ENCODE peak calls at places on chromosome 12, in eight cellular contexts. One of them, this sample, is unnamed.

GRCh38 chr12:57101892-57102695 is 9.1 kb downstream of the STAT6 start:
- DNase-seq in MM.1S: no peak
- DNase-seq in PC-3: peak; percentile 66
- DNase-seq in GM23338: no peak
- DNase-seq in OCI-LY7: no peak
- DNase-seq in neural progenitor cell: no peak
- DNase-seq in HCT116: no peak
- DNase-seq in SK-N-SH: peak; percentile 40
- DNase-seq in this sample: no peak

GRCh38 chr12:89883630-89884364 is 175.2 kb upstream of the ATP2B1 start:
- DNase-seq in neural progenitor cell: peak; percentile 89
- DNase-seq in SK-N-SH: no peak
- DNase-seq in GM23338: peak; percentile 77
- DNase-seq in HCT116: no peak
- DNase-seq in MM.1S: no peak
- DNase-seq in OCI-LY7: no peak
- DNase-seq in PC-3: no peak
- DNase-seq in this sample: peak; percentile 49

GRCh38 chr12:1132309-1132708 is 141.3 kb downstream of the ERC1 start:
- DNase-seq in HCT116: no peak
- DNase-seq in MM.1S: no peak
- DNase-seq in OCI-LY7: no peak
- DNase-seq in SK-N-SH: no peak
- DNase-seq in GM23338: no peak
- DNase-seq in PC-3: no peak
- DNase-seq in neural progenitor cell: no peak
- DNase-seq in this sample: no peak

GRCh38 chr12:51318846-51319570 is 5.0 kb downstream of the BIN2 start:
- DNase-seq in SK-N-SH: no peak
- DNase-seq in OCI-LY7: peak; percentile 41
- DNase-seq in PC-3: peak; percentile 19
- DNase-seq in GM23338: no peak
- DNase-seq in neural progenitor cell: no peak
- DNase-seq in MM.1S: peak; percentile 83
- DNase-seq in HCT116: no peak
- DNase-seq in this sample: no peak

GRCh38 chr12:72207756-72208155 is 64.4 kb upstream of the TRHDE start:
- DNase-seq in neural progenitor cell: no peak
- DNase-seq in MM.1S: no peak
- DNase-seq in PC-3: no peak
- DNase-seq in HCT116: no peak
- DNase-seq in GM23338: no peak
- DNase-seq in SK-N-SH: no peak
- DNase-seq in OCI-LY7: no peak
- DNase-seq in this sample: no peak

GRCh38 chr12:68962855-68963455 is 30.0 kb upstream of the CPM start:
- DNase-seq in GM23338: no peak
- DNase-seq in neural progenitor cell: no peak
- DNase-seq in PC-3: no peak
- DNase-seq in HCT116: no peak
- DNase-seq in SK-N-SH: no peak
- DNase-seq in OCI-LY7: no peak
- DNase-seq in MM.1S: no peak
- DNase-seq in this sample: peak; percentile 46

GRCh38 chr12:24948452-24948815 is 467 bp downstream of the BCAT1 start:
- DNase-seq in neural progenitor cell: peak; percentile 45
- DNase-seq in GM23338: peak; percentile 62
- DNase-seq in OCI-LY7: peak; percentile 59
- DNase-seq in PC-3: no peak
- DNase-seq in SK-N-SH: peak; percentile 63
- DNase-seq in HCT116: no peak
- DNase-seq in MM.1S: peak; percentile 49
- DNase-seq in this sample: peak; percentile 58

GRCh38 chr12:49154221-49154620 is 23.0 kb upstream of the TUBA1B start:
- DNase-seq in neural progenitor cell: no peak
- DNase-seq in OCI-LY7: no peak
- DNase-seq in SK-N-SH: no peak
- DNase-seq in PC-3: no peak
- DNase-seq in GM23338: no peak
- DNase-seq in HCT116: no peak
- DNase-seq in MM.1S: no peak
- DNase-seq in this sample: no peak

GRCh38 chr12:25942709-25943108 is 15.8 kb upstream of the RASSF8 start:
- DNase-seq in GM23338: no peak
- DNase-seq in SK-N-SH: no peak
- DNase-seq in OCI-LY7: no peak
- DNase-seq in neural progenitor cell: no peak
- DNase-seq in PC-3: no peak
- DNase-seq in MM.1S: no peak
- DNase-seq in HCT116: no peak
- DNase-seq in this sample: peak; percentile 37

GRCh38 chr12:91178139-91178561 is 4.5 kb downstream of the DCN start:
- DNase-seq in HCT116: no peak
- DNase-seq in OCI-LY7: no peak
- DNase-seq in neural progenitor cell: no peak
- DNase-seq in GM23338: peak; percentile 43
- DNase-seq in SK-N-SH: no peak
- DNase-seq in PC-3: peak; percentile 44
- DNase-seq in MM.1S: peak; percentile 40
- DNase-seq in this sample: peak; percentile 73

GRCh38 chr12:26995706-26996105 is 18.5 kb downstream of the TM7SF3 start:
- DNase-seq in neural progenitor cell: no peak
- DNase-seq in HCT116: no peak
- DNase-seq in MM.1S: no peak
- DNase-seq in GM23338: no peak
- DNase-seq in PC-3: no peak
- DNase-seq in OCI-LY7: no peak
- DNase-seq in SK-N-SH: no peak
- DNase-seq in this sample: no peak

GRCh38 chr12:115049617-115050016 is 365.6 kb upstream of the TBX3 start:
- DNase-seq in MM.1S: no peak
- DNase-seq in HCT116: no peak
- DNase-seq in SK-N-SH: no peak
- DNase-seq in OCI-LY7: no peak
- DNase-seq in GM23338: no peak
- DNase-seq in PC-3: peak; percentile 13
- DNase-seq in neural progenitor cell: no peak
- DNase-seq in this sample: peak; percentile 26

GRCh38 chr12:40834321-40834720 is 142.1 kb downstream of the CNTN1 start:
- DNase-seq in MM.1S: no peak
- DNase-seq in SK-N-SH: peak; percentile 12
- DNase-seq in neural progenitor cell: no peak
- DNase-seq in PC-3: no peak
- DNase-seq in HCT116: no peak
- DNase-seq in OCI-LY7: no peak
- DNase-seq in GM23338: no peak
- DNase-seq in this sample: no peak

GRCh38 chr12:89276860-89277259 is 75.4 kb downstream of the DUSP6 start:
- DNase-seq in SK-N-SH: no peak
- DNase-seq in OCI-LY7: no peak
- DNase-seq in MM.1S: no peak
- DNase-seq in HCT116: no peak
- DNase-seq in GM23338: no peak
- DNase-seq in neural progenitor cell: no peak
- DNase-seq in PC-3: no peak
- DNase-seq in this sample: no peak

GRCh38 chr12:4997939-4998338 is 45.7 kb upstream of the KCNA5 start:
- DNase-seq in neural progenitor cell: no peak
- DNase-seq in MM.1S: no peak
- DNase-seq in SK-N-SH: no peak
- DNase-seq in OCI-LY7: no peak
- DNase-seq in PC-3: peak; percentile 59
- DNase-seq in GM23338: no peak
- DNase-seq in HCT116: no peak
- DNase-seq in this sample: peak; percentile 96

GRCh38 chr12:70043490-70044138 is 199.6 kb upstream of the CNOT2 start:
- DNase-seq in MM.1S: no peak
- DNase-seq in GM23338: no peak
- DNase-seq in PC-3: peak; percentile 12
- DNase-seq in HCT116: no peak
- DNase-seq in OCI-LY7: no peak
- DNase-seq in SK-N-SH: no peak
- DNase-seq in neural progenitor cell: no peak
- DNase-seq in this sample: no peak

GRCh38 chr12:117818400-117818799 is 150.4 kb downstream of the KSR2 start:
- DNase-seq in PC-3: peak; percentile 10
- DNase-seq in SK-N-SH: no peak
- DNase-seq in OCI-LY7: no peak
- DNase-seq in MM.1S: no peak
- DNase-seq in neural progenitor cell: peak; percentile 71
- DNase-seq in HCT116: no peak
- DNase-seq in GM23338: no peak
- DNase-seq in this sample: no peak

GRCh38 chr12:131499160-131499863 is 211.6 kb upstream of the SFSWAP start:
- DNase-seq in SK-N-SH: no peak
- DNase-seq in OCI-LY7: no peak
- DNase-seq in GM23338: no peak
- DNase-seq in MM.1S: no peak
- DNase-seq in neural progenitor cell: no peak
- DNase-seq in PC-3: no peak
- DNase-seq in HCT116: no peak
- DNase-seq in this sample: peak; percentile 16

DNA sequence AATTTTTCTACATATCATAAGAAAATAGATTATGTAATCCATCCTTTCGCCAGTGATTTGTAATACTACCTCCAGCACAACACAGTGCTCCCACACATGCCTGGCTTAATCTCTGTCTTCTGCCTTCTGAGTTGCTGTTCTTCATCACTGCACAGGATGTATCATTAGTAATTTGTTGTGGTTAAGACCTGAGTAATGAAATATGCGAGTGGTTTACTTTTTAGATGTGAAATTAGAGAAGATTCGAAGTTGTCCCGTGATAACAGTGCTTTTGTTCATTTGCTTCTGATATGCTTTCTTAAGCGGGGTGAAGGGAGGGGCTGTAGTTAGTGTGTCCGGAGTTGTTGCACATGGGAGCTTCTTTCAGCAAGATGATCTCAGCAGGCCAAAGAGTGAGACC is 18.1 kb downstream of the KRT85 start:
- DNase-seq in GM23338: no peak
- DNase-seq in SK-N-SH: no peak
- DNase-seq in neural progenitor cell: no peak
- DNase-seq in MM.1S: no peak
- DNase-seq in OCI-LY7: no peak
- DNase-seq in PC-3: peak; percentile 49
- DNase-seq in HCT116: no peak
- DNase-seq in this sample: no peak
- TF ChIP-seq EZH2phosphoT487 in GM23338: no peak
- TF ChIP-seq EZH2phosphoT487 in SK-N-SH: no peak
- TF ChIP-seq EZH2phosphoT487 in neural progenitor cell: no peak
- TF ChIP-seq EZH2phosphoT487 in MM.1S: no peak
- TF ChIP-seq EZH2phosphoT487 in OCI-LY7: no peak
- TF ChIP-seq EZH2phosphoT487 in PC-3: no peak
- TF ChIP-seq EZH2phosphoT487 in HCT116: no peak
- TF ChIP-seq EZH2phosphoT487 in this sample: no peak

DNA sequence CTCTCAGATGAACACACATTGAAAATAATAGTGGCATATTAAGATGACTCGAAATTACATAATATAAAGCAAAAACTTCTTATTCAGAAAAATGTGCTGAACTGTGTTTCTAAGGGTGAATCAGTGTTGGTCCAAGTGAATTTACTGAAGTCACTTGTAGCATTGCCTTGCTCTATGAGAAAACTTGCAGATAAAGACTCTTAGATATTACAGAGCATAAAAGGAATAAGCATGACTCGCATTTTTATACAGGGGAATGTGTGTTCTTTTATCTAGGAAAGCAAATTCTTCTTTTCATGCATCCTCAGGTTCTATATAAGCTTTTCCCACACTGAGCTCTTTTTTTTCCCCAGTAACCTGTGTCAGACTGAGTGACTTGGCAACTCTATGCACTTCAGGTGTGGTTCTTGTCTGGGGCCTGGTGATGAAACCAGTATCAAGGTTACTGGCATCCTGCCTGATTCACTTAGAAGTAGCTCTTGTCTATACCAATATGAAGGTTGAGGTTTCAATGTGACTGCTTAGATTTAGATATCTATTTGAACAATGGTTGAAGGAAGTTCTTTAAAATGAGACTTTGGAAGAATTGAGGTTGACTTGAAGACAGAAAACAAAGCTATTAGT is 76.1 kb downstream of the OTOGL start:
- DNase-seq in MM.1S: peak; percentile 59
- DNase-seq in GM23338: no peak
- DNase-seq in HCT116: no peak
- DNase-seq in PC-3: peak; percentile 49
- DNase-seq in neural progenitor cell: no peak
- DNase-seq in OCI-LY7: no peak
- DNase-seq in SK-N-SH: no peak
- DNase-seq in this sample: peak; percentile 37
- H3K79me2 ChIP-seq in MM.1S: no peaks in the 10 kb centered on the region
- H3K79me2 ChIP-seq in GM23338: no peaks in the 10 kb centered on the region
- H3K79me2 ChIP-seq in HCT116: no peaks in the 10 kb centered on the region
- H3K79me2 ChIP-seq in PC-3: no peaks in the 10 kb centered on the region
- H3K79me2 ChIP-seq in neural progenitor cell: no peaks in the 10 kb centered on the region
- H3K79me2 ChIP-seq in OCI-LY7: no peaks in the 10 kb centered on the region
- H3K79me2 ChIP-seq in SK-N-SH: no peaks in the 10 kb centered on the region
- H3K79me2 ChIP-seq in this sample: no peaks in the 10 kb centered on the region

GRCh38 chr12:3272958-3273357 is 195.8 kb downstream of the TSPAN9 start:
- DNase-seq in HCT116: no peak
- DNase-seq in OCI-LY7: no peak
- DNase-seq in SK-N-SH: no peak
- DNase-seq in neural progenitor cell: no peak
- DNase-seq in PC-3: peak; percentile 8
- DNase-seq in GM23338: no peak
- DNase-seq in MM.1S: no peak
- DNase-seq in this sample: no peak

GRCh38 chr12:3273409-3273853 is 196.3 kb downstream of the TSPAN9 start:
- DNase-seq in MM.1S: no peak
- DNase-seq in neural progenitor cell: no peak
- DNase-seq in HCT116: peak; percentile 7
- DNase-seq in OCI-LY7: no peak
- DNase-seq in PC-3: peak; percentile 67
- DNase-seq in SK-N-SH: no peak
- DNase-seq in GM23338: no peak
- DNase-seq in this sample: peak; percentile 63

GRCh38 chr12:3271146-3271545 is 194.0 kb downstream of the TSPAN9 start:
- DNase-seq in MM.1S: no peak
- DNase-seq in SK-N-SH: no peak
- DNase-seq in neural progenitor cell: no peak
- DNase-seq in GM23338: no peak
- DNase-seq in HCT116: no peak
- DNase-seq in PC-3: no peak
- DNase-seq in OCI-LY7: no peak
- DNase-seq in this sample: no peak

GRCh38 chr12:3269594-3269993 is 192.4 kb downstream of the TSPAN9 start:
- DNase-seq in SK-N-SH: no peak
- DNase-seq in GM23338: no peak
- DNase-seq in PC-3: no peak
- DNase-seq in HCT116: no peak
- DNase-seq in OCI-LY7: no peak
- DNase-seq in neural progenitor cell: peak; percentile 36
- DNase-seq in MM.1S: no peak
- DNase-seq in this sample: no peak

GRCh38 chr12:3271639-3272038 is 194.5 kb downstream of the TSPAN9 start:
- DNase-seq in HCT116: no peak
- DNase-seq in GM23338: no peak
- DNase-seq in neural progenitor cell: no peak
- DNase-seq in PC-3: no peak
- DNase-seq in MM.1S: no peak
- DNase-seq in SK-N-SH: no peak
- DNase-seq in OCI-LY7: no peak
- DNase-seq in this sample: no peak
- TF ChIP-seq EZH2phosphoT487 in HCT116: no peak
- TF ChIP-seq EZH2phosphoT487 in GM23338: no peak
- TF ChIP-seq EZH2phosphoT487 in neural progenitor cell: no peak
- TF ChIP-seq EZH2phosphoT487 in PC-3: no peak
- TF ChIP-seq EZH2phosphoT487 in MM.1S: no peak
- TF ChIP-seq EZH2phosphoT487 in SK-N-SH: no peak
- TF ChIP-seq EZH2phosphoT487 in OCI-LY7: no peak
- TF ChIP-seq EZH2phosphoT487 in this sample: no peak

GRCh38 chr12:54003625-54004024 is 3.7 kb downstream of the HOXC9 start:
- DNase-seq in MM.1S: no peak
- DNase-seq in PC-3: no peak
- DNase-seq in GM23338: no peak
- DNase-seq in OCI-LY7: no peak
- DNase-seq in HCT116: no peak
- DNase-seq in SK-N-SH: no peak
- DNase-seq in neural progenitor cell: no peak
- DNase-seq in this sample: no peak
- H3K79me2 ChIP-seq in MM.1S: no peaks in the 10 kb centered on the region
- H3K79me2 ChIP-seq in PC-3: peaks cover 6% of the 10 kb centered on the region
- H3K79me2 ChIP-seq in GM23338: no peaks in the 10 kb centered on the region
- H3K79me2 ChIP-seq in OCI-LY7: no peaks in the 10 kb centered on the region
- H3K79me2 ChIP-seq in HCT116: peaks cover 21% of the 10 kb centered on the region
- H3K79me2 ChIP-seq in SK-N-SH: no peaks in the 10 kb centered on the region
- H3K79me2 ChIP-seq in neural progenitor cell: no peaks in the 10 kb centered on the region
- H3K79me2 ChIP-seq in this sample: peaks cover 22% of the 10 kb centered on the region

This sample was measured in GM23248.